ENCODE peak calls at places on chromosome 16, in six cellular contexts. L is CD4-positive, alpha-beta memory T cell; H is stimulated activated CD8-positive, alpha-beta memory T cell treated with anti-CD3 and anti-CD28 coated beads, Interleukin-4, amount 100 ng/mL, for 24 hours; M is IMR-90; I is natural killer cell; J is GM03348. K is an unnamed sample.

GRCh38 chr16:1614226-1615102 is 2.3 kb downstream of the CRAMP1 start:
- DNase-seq in L (peak), H (no peak), M (peak), I (peak), J (peak), K (peak)

GRCh38 chr16:28951410-28951943 is 740 bp downstream of the NFATC2IP start:
- DNase-seq in L (no peak), H (no peak), M (no peak), I (no peak), J (no peak), K (peak)

GRCh38 chr16:56939801-56940200 is 7.9 kb downstream of the HERPUD1 start:
- DNase-seq in L (no peak), H (no peak), M (no peak), I (no peak), J (no peak), K (no peak)

GRCh38 chr16:6081320-6081976 is 983.9 kb upstream of the EEF2KMT start:
- DNase-seq in L (no peak), H (no peak), M (no peak), I (no peak), J (peak), K (no peak)

GRCh38 chr16:89473136-89473712 is 17.1 kb downstream of the ANKRD11 start:
- DNase-seq in L (no peak), H (no peak), M (no peak), I (no peak), J (no peak), K (no peak)

GRCh38 chr16:56345406-56346050 is 79.8 kb downstream of the AMFR start:
- DNase-seq in L (no peak), H (no peak), M (no peak), I (no peak), J (no peak), K (no peak)

GRCh38 chr16:78211951-78212350 is 112.5 kb downstream of the WWOX start:
- DNase-seq in L (no peak), H (no peak), M (no peak), I (no peak), J (no peak), K (no peak)

GRCh38 chr16:68356919-68357286 is 46.1 kb downstream of the PRMT7 start:
- DNase-seq in L (no peak), H (no peak), M (no peak), I (no peak), J (no peak), K (no peak)

GRCh38 chr16:23119570-23119969 is 29.7 kb downstream of the USP31 start:
- DNase-seq in L (no peak), H (no peak), M (peak), I (no peak), J (peak), K (no peak)

GRCh38 chr16:65523258-65523950 is 401.5 kb upstream of the CDH11 start:
- DNase-seq in L (no peak), H (no peak), M (no peak), I (no peak), J (no peak), K (no peak)

GRCh38 chr16:55437627-55438026 is 41.4 kb upstream of the MMP2 start:
- DNase-seq in L (no peak), H (no peak), M (peak), I (no peak), J (peak), K (peak)

GRCh38 chr16:8869212-8869987 is 594 bp upstream of the CARHSP1 start:
- DNase-seq in L (no peak), H (no peak), M (no peak), I (no peak), J (no peak), K (no peak)

GRCh38 chr16:4506450-4506849 is 30.3 kb downstream of the HMOX2 start:
- DNase-seq in L (peak), H (peak), M (peak), I (peak), J (peak), K (peak)

GRCh38 chr16:24986512-24987303 is 28.5 kb downstream of the ARHGAP17 start:
- DNase-seq in L (no peak), H (no peak), M (peak), I (no peak), J (peak), K (peak)

GRCh38 chr16:67538666-67539101 is 10.1 kb downstream of the RIPOR1 start:
- DNase-seq in L (no peak), H (no peak), M (peak), I (no peak), J (no peak), K (no peak)